ENCODE peak calls at places on chromosomes 5 and 9, in seven cellular contexts. I is esophagus squamous epithelium, N is PC-9, C is right lobe of liver, G is astrocyte, S is HCT116, E is heart right ventricle. B is an unnamed sample. For H3K4me1, the result is how much of the 10 kb centered on the place peaks cover.

GRCh38 chr9:100219347-100219746 is 120.3 kb downstream of the INVS start:
- DNase-seq in I (no peak), N (no peak), C (no peak), G (no peak), S (no peak), E (no peak), B (no peak)

GRCh38 chr5:115475768-115476167 is 68.8 kb downstream of the FEM1C start:
- DNase-seq in I (no peak), N (no peak), C (no peak), G (no peak), S (no peak), E (no peak), B (no peak)

GRCh38 chr5:10018670-10019069 is 231.0 kb downstream of the ATPSCKMT start:
- DNase-seq in I (no peak), N (no peak), C (no peak), G (peak), S (no peak), E (no peak), B (no peak)

GRCh38 chr5:139664273-139664693 is 16.1 kb downstream of the CXXC5 start:
- DNase-seq in I (no peak), N (no peak), C (peak), G (no peak), S (no peak), E (no peak), B (no peak)

GRCh38 chr9:113956901-113957777 is 81.0 kb downstream of the ZNF618 start:
- DNase-seq in I (no peak), N (no peak), C (no peak), G (peak), S (no peak), E (no peak), B (no peak)

GRCh38 chr5:6410421-6410820 is 32.1 kb upstream of the MED10 start:
- DNase-seq in I (no peak), N (no peak), C (no peak), G (no peak), S (no peak), E (no peak), B (no peak)

GRCh38 chr5:149441986-149442385 is 62.9 kb upstream of the IL17B start:
- DNase-seq in I (no peak), N (no peak), C (no peak), G (no peak), S (no peak), E (no peak), B (no peak)

GRCh38 chr5:175698401-175699115 is 40.7 kb downstream of the HRH2 start:
- DNase-seq in I (no peak), N (no peak), C (no peak), G (no peak), S (no peak), E (no peak), B (no peak)

GRCh38 chr9:126860077-126860756 is at the start of gene ZBTB34:
- DNase-seq in I (no peak), N (peak), C (peak), G (no peak), S (peak), E (peak), B (peak)

DNA sequence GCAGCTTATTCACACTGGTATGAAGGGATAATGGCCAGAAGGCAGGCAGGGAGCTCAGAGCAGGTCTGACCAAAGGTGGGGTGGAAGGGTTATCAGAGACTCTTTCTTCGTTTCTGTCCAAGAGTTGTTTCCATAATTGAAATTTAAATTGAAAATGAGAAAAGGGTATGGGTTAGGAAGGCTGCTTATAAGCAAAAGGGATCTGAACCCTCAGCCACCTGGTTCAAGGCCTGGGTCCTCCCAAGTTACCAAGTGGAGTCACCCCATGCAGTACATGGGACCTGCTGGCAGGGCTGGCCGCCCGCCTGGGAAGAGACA is 17.8 kb downstream of the EEIG1 start:
- DNase-seq in I (no peak), N (no peak), C (no peak), G (no peak), S (no peak), E (no peak), B (no peak)
- H3K4me1 ChIP-seq in I (half or more), N (half or more), C (half or more), G (under half), S (half or more), E (under half), B (under half)

GRCh38 chr9:19174127-19174921 is 47.0 kb upstream of the PLIN2 start:
- DNase-seq in I (no peak), N (peak), C (peak), G (peak), S (peak), E (peak), B (peak)
- TF ChIP-seq CTCF in I (peak), N (peak), C (peak), G (peak), S (peak), E (peak), B (peak)

DNA sequence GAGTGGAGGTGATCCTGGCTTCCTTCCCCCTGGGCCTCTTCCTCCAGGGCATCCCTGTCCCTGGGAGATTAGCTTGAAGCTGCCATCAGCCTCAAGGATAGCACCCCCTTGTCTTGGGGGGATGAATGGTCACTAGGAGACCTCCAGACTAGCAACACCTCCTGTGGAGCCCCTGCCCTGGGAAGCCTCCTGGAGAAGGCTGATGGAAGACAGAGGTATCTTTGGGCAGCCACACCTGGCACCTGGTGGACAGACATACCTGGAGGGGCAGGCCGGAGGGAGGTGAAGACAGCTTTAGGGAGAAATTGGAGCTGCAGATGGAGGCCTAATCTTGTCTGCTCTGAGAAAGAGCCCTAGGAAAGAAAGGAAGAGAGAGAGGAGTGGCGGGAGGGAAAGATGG is 9.0 kb upstream of the TTLL11 start:
- DNase-seq in I (no peak), N (no peak), C (no peak), G (no peak), S (no peak), E (no peak), B (no peak)
- H3K4me3 ChIP-seq in I (no peak), N (no peak), C (no peak), G (no peak), S (no peak), E (no peak), B (no peak)

DNA sequence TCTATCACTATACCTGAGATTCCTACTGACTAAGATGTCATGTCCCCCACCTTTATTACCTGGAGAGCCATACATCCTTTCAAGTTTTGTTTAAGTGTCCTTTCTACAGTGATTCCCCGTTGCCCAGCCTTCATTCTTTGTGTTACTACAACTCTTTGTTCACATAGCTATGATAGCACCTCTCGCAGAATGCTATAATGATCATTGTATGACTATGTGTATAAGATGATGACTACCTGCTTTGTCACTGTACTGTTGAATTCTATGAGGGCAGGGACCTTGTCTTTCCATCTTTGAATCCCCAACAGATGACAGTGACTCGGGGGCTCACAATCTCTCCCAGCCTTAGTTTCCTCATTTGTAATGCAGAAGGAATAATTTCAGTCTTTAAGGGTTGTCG is 361.2 kb downstream of the NPR3 start:
- DNase-seq in I (no peak), N (no peak), C (no peak), G (no peak), S (no peak), E (no peak), B (no peak)
- H3K4me1 ChIP-seq in I (under half), N (under half), C (under half), G (under half), S (under half), E (under half), B (under half)

B was measured in Caco-2.